ENCODE peak calls at places on chromosomes 12 and 14, in six cellular contexts. V is GM10248; K is activated CD8-positive, alpha-beta T cell treated with anti-CD3 and anti-CD28 coated beads for 36 hours; Q is breast epithelium; D is fibroblast of the conjunctiva; H is NCI-H1105. I is an unnamed sample.

GRCh38 chr12:109377139-109377685 is 29.5 kb downstream of the MYO1H start:
- DNase-seq in V (no peak), K (no peak), Q (no peak), D (no peak), H (no peak), I (no peak)

GRCh38 chr12:27537855-27538675 is 14.1 kb downstream of the PPFIBP1 start:
- DNase-seq in V (no peak), K (no peak), Q (no peak), D (no peak), H (no peak), I (no peak)

GRCh38 chr14:21055473-21056117 is 2.0 kb upstream of the RNASE8 start:
- DNase-seq in V (no peak), K (no peak), Q (no peak), D (no peak), H (no peak), I (no peak)

GRCh38 chr12:116534341-116535121 is 24.6 kb upstream of the MAP1LC3B2 start:
- DNase-seq in V (no peak), K (no peak), Q (peak; percentile 33), D (no peak), H (peak; percentile 36), I (no peak)

GRCh38 chr14:77988966-77989365 is 181.2 kb upstream of the NRXN3 start:
- DNase-seq in V (no peak), K (no peak), Q (no peak), D (peak; percentile 43), H (no peak), I (no peak)

GRCh38 chr12:58833844-58834243 is 86.5 kb downstream of the LRIG3 start:
- DNase-seq in V (no peak), K (no peak), Q (no peak), D (no peak), H (peak; percentile 67), I (no peak)

GRCh38 chr12:121634836-121635235 is 8.5 kb downstream of the ORAI1 start:
- DNase-seq in V (no peak), K (no peak), Q (no peak), D (no peak), H (no peak), I (no peak)

GRCh38 chr14:74634964-74635363 is 22.9 kb upstream of the LTBP2 start:
- DNase-seq in V (no peak), K (no peak), Q (no peak), D (no peak), H (no peak), I (no peak)

GRCh38 chr12:53213348-53213747 is 6.3 kb upstream of the ITGB7 start:
- DNase-seq in V (peak; percentile 81), K (peak; percentile 90), Q (peak; percentile 66), D (no peak), H (peak; percentile 60), I (peak; percentile 74)

GRCh38 chr12:48882972-48883304 is 17.3 kb upstream of the RND1 start:
- DNase-seq in V (no peak), K (no peak), Q (no peak), D (no peak), H (no peak), I (no peak)

GRCh38 chr12:124438415-124439056 is 128.9 kb downstream of the NCOR2 start:
- DNase-seq in V (no peak), K (peak; percentile 30), Q (no peak), D (no peak), H (no peak), I (no peak)

GRCh38 chr14:22383515-22384166 is 205.4 kb downstream of the DAD1 start:
- DNase-seq in V (peak; percentile 64), K (no peak), Q (no peak), D (no peak), H (no peak), I (no peak)

GRCh38 chr12:38983117-38983571 is 77.8 kb upstream of the CPNE8 start:
- DNase-seq in V (no peak), K (no peak), Q (no peak), D (no peak), H (no peak), I (no peak)

GRCh38 chr14:26597136-26598080 is at the start of gene NOVA1:
- DNase-seq in V (peak; percentile 5), K (no peak), Q (no peak), D (no peak), H (peak; percentile 54), I (no peak)

GRCh38 chr14:106579084-106579483 is 1052.7 kb downstream of the TMEM121 start:
- DNase-seq in V (no peak), K (no peak), Q (no peak), D (no peak), H (no peak), I (no peak)

GRCh38 chr12:120381752-120382419 is 12.9 kb upstream of the MSI1 start:
- DNase-seq in V (no peak), K (no peak), Q (no peak), D (no peak), H (no peak), I (no peak)

GRCh38 chr14:75411194-75411552 is 16.6 kb upstream of the JDP2 start:
- DNase-seq in V (no peak), K (no peak), Q (no peak), D (no peak), H (no peak), I (no peak)

GRCh38 chr12:47141459-47141858 is 61.7 kb upstream of the AMIGO2 start:
- DNase-seq in V (no peak), K (no peak), Q (peak; percentile 78), D (no peak), H (no peak), I (no peak)

GRCh38 chr14:25833341-25834121 is 764.3 kb downstream of the NOVA1 start:
- DNase-seq in V (no peak), K (peak; percentile 9), Q (peak; percentile 18), D (peak; percentile 50), H (peak; percentile 59), I (no peak)

GRCh38 chr14:100571837-100572236 is 15.4 kb downstream of the BEGAIN start:
- DNase-seq in V (no peak), K (no peak), Q (no peak), D (no peak), H (no peak), I (no peak)

GRCh38 chr12:110117948-110118685 is 6.0 kb upstream of the IFT81 start:
- DNase-seq in V (no peak), K (no peak), Q (no peak), D (no peak), H (no peak), I (no peak)

GRCh38 chr12:1305063-1305434 is 289.3 kb downstream of the FBXL14 start:
- DNase-seq in V (no peak), K (no peak), Q (no peak), D (no peak), H (no peak), I (no peak)

GRCh38 chr12:56387152-56387551 is 24.5 kb upstream of the APOF start:
- DNase-seq in V (no peak), K (no peak), Q (no peak), D (no peak), H (no peak), I (no peak)

GRCh38 chr12:76611533-76611932 is 52.0 kb upstream of the OSBPL8 start:
- DNase-seq in V (no peak), K (no peak), Q (no peak), D (peak; percentile 86), H (no peak), I (no peak)

GRCh38 chr12:22051114-22051698 is 5.2 kb downstream of the CMAS start:
- DNase-seq in V (no peak), K (no peak), Q (no peak), D (no peak), H (no peak), I (no peak)

I was measured in activated T-helper 9 cell treated with anti-CD3 and anti-CD28 coated beads, Interleukin-2, amount 50 U/mL, for 16 hours.